ENCODE peak calls at places on chromosomes 13 and 19, in ten cellular contexts. P is T-cell; Y is NCI-H1105 treated with DMSO at 0.1 percent for 48 hours; I is anterior cingulate cortex; V is posterior cingulate gyrus; D is activated CD4-positive, CD25-positive, alpha-beta regulatory T cell treated with anti-CD3 and anti-CD28 coated beads, Interleukin-2, amount 50 U/mL, for 16 hours; S is SHP77; G is fibroblast of pulmonary artery; N is heart right ventricle; Q is omental fat pad. M is an unnamed sample.

GRCh38 chr19:47158367-47158791 is 27.7 kb downstream of the SAE1 start:
- DNase-seq in P (no peak), N (no peak), D (no peak), I (no peak), Y (no peak), Q (no peak), S (no peak), V (no peak), G (no peak), M (no peak)

GRCh38 chr19:48558018-48558684 is 6.2 kb downstream of the SULT2B1 start:
- DNase-seq in V (no peak), I (no peak), Q (no peak), Y (no peak), S (no peak), D (no peak), N (peak; percentile 21), G (peak; percentile 31), P (no peak), M (no peak)

GRCh38 chr19:9306443-9306842 is 3.2 kb downstream of the ZNF699 start:
- DNase-seq in V (no peak), S (no peak), D (no peak), Q (no peak), G (peak; percentile 39), I (no peak), N (no peak), P (no peak), Y (no peak), M (no peak)

GRCh38 chr19:9075064-9075964 is 11.5 kb upstream of the OR1M1 start:
- DNase-seq in P (no peak), D (no peak), Q (peak; percentile 65), G (peak; percentile 98), S (peak; percentile 37), N (peak; percentile 44), Y (peak; percentile 45), I (peak; percentile 56), V (peak; percentile 94), M (peak; percentile 91)

GRCh38 chr19:40241809-40242384 is 15.4 kb upstream of the CCNP start:
- DNase-seq in P (no peak), D (no peak), S (no peak), I (peak; percentile 90), Y (no peak), Q (no peak), N (peak; percentile 69), G (peak; percentile 96), V (peak; percentile 92), M (no peak)

GRCh38 chr13:26707122-26708006 is 53.2 kb downstream of the GPR12 start:
- DNase-seq in D (no peak), Y (peak; percentile 43), S (peak; percentile 50), V (peak; percentile 89), G (peak; percentile 69), N (no peak), I (peak; percentile 37), P (peak; percentile 9), Q (no peak), M (peak; percentile 75)

GRCh38 chr13:66853559-66853958 is 376.6 kb downstream of the PCDH9 start:
- DNase-seq in Q (no peak), S (no peak), Y (no peak), P (no peak), G (no peak), D (no peak), N (no peak), V (no peak), I (no peak), M (no peak)

GRCh38 chr13:29903524-29903923 is 53.1 kb upstream of the UBL3 start:
- DNase-seq in N (no peak), Y (no peak), P (no peak), Q (no peak), G (no peak), I (no peak), V (no peak), S (no peak), D (no peak), M (no peak)

GRCh38 chr13:107843281-107843680 is 372.1 kb downstream of the LIG4 start:
- DNase-seq in S (no peak), Y (no peak), I (no peak), D (no peak), P (no peak), G (no peak), Q (no peak), N (no peak), V (no peak), M (no peak)

GRCh38 chr19:38793671-38794070 is 4.7 kb downstream of the LGALS7B start:
- DNase-seq in Y (no peak), P (no peak), Q (no peak), D (no peak), I (no peak), N (no peak), V (no peak), G (no peak), S (no peak), M (no peak)

GRCh38 chr13:50128406-50129048 is 113.3 kb downstream of the KCNRG start:
- DNase-seq in G (no peak), Y (no peak), S (no peak), Q (no peak), D (no peak), P (no peak), I (no peak), N (no peak), V (no peak), M (no peak)

GRCh38 chr13:22483276-22483675 is 697.5 kb upstream of the SGCG start:
- DNase-seq in Y (no peak), V (no peak), P (no peak), D (no peak), G (no peak), Q (no peak), S (no peak), N (no peak), I (no peak), M (no peak)

GRCh38 chr13:32391101-32391620 is 36.8 kb downstream of the N4BP2L1 start:
- DNase-seq in D (no peak), Q (no peak), V (no peak), P (no peak), N (no peak), Y (no peak), G (no peak), S (no peak), I (no peak), M (no peak)

GRCh38 chr13:70994204-70994603 is 872.8 kb downstream of the DACH1 start:
- DNase-seq in G (no peak), D (no peak), P (no peak), Q (no peak), Y (no peak), N (no peak), V (no peak), I (no peak), S (no peak), M (no peak)

GRCh38 chr13:89832827-89833226 is 1514.7 kb upstream of the MIR17HG start:
- DNase-seq in N (no peak), Q (no peak), G (no peak), Y (no peak), P (no peak), I (no peak), D (no peak), V (no peak), S (no peak), M (no peak)

GRCh38 chr19:7497292-7497691 is 8.5 kb upstream of the PEX11G start:
- DNase-seq in P (no peak), Y (no peak), N (no peak), D (no peak), G (no peak), V (no peak), S (peak; percentile 29), Q (no peak), I (no peak), M (no peak)

GRCh38 chr19:5526691-5527090 is 41.1 kb downstream of the TINCR start:
- DNase-seq in S (no peak), I (no peak), D (no peak), Q (no peak), N (no peak), V (no peak), Y (no peak), G (no peak), P (no peak), M (no peak)